ENCODE peak calls at places on chromosomes 2 and 18, in five cellular contexts. One of them, this sample, is unnamed.

GRCh38 chr2:222859786-222860726 is 780 bp upstream of the ACSL3 start:
- DNase-seq in choroid plexus epithelial cell: peak
- DNase-seq in posterior vena cava: no peak
- DNase-seq in NCI-H2029 treated with DMSO at 0.1 percent for 48 hours: no peak
- DNase-seq in midbrain: peak
- DNase-seq in this sample: peak

GRCh38 chr2:228447266-228447915 is 265.9 kb upstream of the SPHKAP start:
- DNase-seq in choroid plexus epithelial cell: no peak
- DNase-seq in posterior vena cava: no peak
- DNase-seq in NCI-H2029 treated with DMSO at 0.1 percent for 48 hours: no peak
- DNase-seq in midbrain: no peak
- DNase-seq in this sample: no peak

GRCh38 chr2:172106128-172106961 is 3.6 kb upstream of the DLX2 start:
- DNase-seq in choroid plexus epithelial cell: no peak
- DNase-seq in posterior vena cava: no peak
- DNase-seq in NCI-H2029 treated with DMSO at 0.1 percent for 48 hours: no peak
- DNase-seq in midbrain: no peak
- DNase-seq in this sample: no peak

GRCh38 chr2:218259099-218259921 is 1.5 kb upstream of the GPBAR1 start:
- DNase-seq in choroid plexus epithelial cell: peak
- DNase-seq in posterior vena cava: peak
- DNase-seq in NCI-H2029 treated with DMSO at 0.1 percent for 48 hours: no peak
- DNase-seq in midbrain: no peak
- DNase-seq in this sample: peak

GRCh38 chr2:176079851-176080539 is 3.8 kb downstream of the EVX2 start:
- DNase-seq in choroid plexus epithelial cell: peak
- DNase-seq in posterior vena cava: no peak
- DNase-seq in NCI-H2029 treated with DMSO at 0.1 percent for 48 hours: no peak
- DNase-seq in midbrain: no peak
- DNase-seq in this sample: no peak

GRCh38 chr18:55189972-55190371 is 230.7 kb upstream of the CCDC68 start:
- DNase-seq in choroid plexus epithelial cell: no peak
- DNase-seq in posterior vena cava: no peak
- DNase-seq in NCI-H2029 treated with DMSO at 0.1 percent for 48 hours: no peak
- DNase-seq in midbrain: no peak
- DNase-seq in this sample: no peak

GRCh38 chr2:5052905-5053304 is 639.3 kb upstream of the SOX11 start:
- DNase-seq in choroid plexus epithelial cell: no peak
- DNase-seq in posterior vena cava: no peak
- DNase-seq in NCI-H2029 treated with DMSO at 0.1 percent for 48 hours: no peak
- DNase-seq in midbrain: no peak
- DNase-seq in this sample: no peak

GRCh38 chr2:42742740-42743666 is 20.9 kb downstream of the OXER1 start:
- DNase-seq in choroid plexus epithelial cell: no peak
- DNase-seq in posterior vena cava: no peak
- DNase-seq in NCI-H2029 treated with DMSO at 0.1 percent for 48 hours: no peak
- DNase-seq in midbrain: peak
- DNase-seq in this sample: no peak

GRCh38 chr2:149125031-149125725 is 86.7 kb downstream of the LYPD6B start:
- DNase-seq in choroid plexus epithelial cell: no peak
- DNase-seq in posterior vena cava: no peak
- DNase-seq in NCI-H2029 treated with DMSO at 0.1 percent for 48 hours: peak
- DNase-seq in midbrain: no peak
- DNase-seq in this sample: no peak

GRCh38 chr2:186348200-186348599 is 137.9 kb upstream of the ZC3H15 start:
- DNase-seq in choroid plexus epithelial cell: peak
- DNase-seq in posterior vena cava: no peak
- DNase-seq in NCI-H2029 treated with DMSO at 0.1 percent for 48 hours: no peak
- DNase-seq in midbrain: no peak
- DNase-seq in this sample: no peak

GRCh38 chr2:149015926-149016563 is 22.5 kb upstream of the LYPD6B start:
- DNase-seq in choroid plexus epithelial cell: no peak
- DNase-seq in posterior vena cava: no peak
- DNase-seq in NCI-H2029 treated with DMSO at 0.1 percent for 48 hours: no peak
- DNase-seq in midbrain: no peak
- DNase-seq in this sample: no peak

GRCh38 chr2:241011296-241011600 is 12.8 kb downstream of the SNED1 start:
- DNase-seq in choroid plexus epithelial cell: no peak
- DNase-seq in posterior vena cava: peak
- DNase-seq in NCI-H2029 treated with DMSO at 0.1 percent for 48 hours: no peak
- DNase-seq in midbrain: no peak
- DNase-seq in this sample: no peak

GRCh38 chr2:127561371-127561770 is 25.9 kb downstream of the MYO7B start:
- DNase-seq in choroid plexus epithelial cell: no peak
- DNase-seq in posterior vena cava: peak
- DNase-seq in NCI-H2029 treated with DMSO at 0.1 percent for 48 hours: no peak
- DNase-seq in midbrain: no peak
- DNase-seq in this sample: no peak

This sample was measured in uterus.